ENCODE peak calls at places on chromosomes 13 and 19, in four cellular contexts. V is H9, L is heart left ventricle, Z is psoas muscle. U is an unnamed sample. For H3K4me1, the result is how much of the 10 kb centered on the place peaks cover.

GRCh38 chr19:948842-949496 is 23.1 kb downstream of the ARID3A start:
- DNase-seq in L (no peak), V (no peak), Z (no peak), U (no peak)

GRCh38 chr13:26460652-26461051 is 96.8 kb upstream of the WASF3 start:
- DNase-seq in V (no peak), L (peak), Z (peak), U (no peak)

GRCh38 chr19:11152318-11153062 is 3.1 kb downstream of the SPC24 start:
- DNase-seq in V (no peak), L (no peak), Z (peak), U (peak)

GRCh38 chr19:32532233-32532632 is 48.8 kb upstream of the PDCD5 start:
- DNase-seq in V (no peak), Z (no peak), L (no peak), U (no peak)

GRCh38 chr19:36973021-36973843 is 57.1 kb downstream of the ZNF568 start:
- DNase-seq in Z (peak), L (peak), V (peak), U (peak)

GRCh38 chr19:14443632-14444216 is 10.6 kb downstream of the PKN1 start:
- DNase-seq in L (no peak), Z (no peak), V (no peak), U (no peak)

GRCh38 chr13:66162470-66162869 is 1067.7 kb downstream of the PCDH9 start:
- DNase-seq in V (no peak), L (no peak), Z (no peak), U (no peak)

GRCh38 chr19:41405776-41406175 is 8.2 kb downstream of the BCKDHA start:
- DNase-seq in Z (no peak), L (no peak), V (no peak), U (no peak)

GRCh38 chr19:41001243-41001971 is 10.3 kb downstream of the CYP2B6 start:
- DNase-seq in L (no peak), V (no peak), Z (no peak), U (no peak)

GRCh38 chr13:53285896-53286430 is 257.4 kb downstream of the OLFM4 start:
- DNase-seq in L (no peak), V (no peak), Z (no peak), U (no peak)

GRCh38 chr13:50380905-50381304 is 365.7 kb downstream of the KCNRG start:
- DNase-seq in L (no peak), Z (no peak), V (no peak), U (no peak)

GRCh38 chr13:73556902-73557301 is 498.1 kb downstream of the KLF5 start:
- DNase-seq in V (no peak), L (no peak), Z (no peak), U (no peak)

GRCh38 chr19:54207908-54208783 is 7.5 kb downstream of the RPS9 start:
- DNase-seq in L (peak), Z (peak), V (no peak), U (peak)

GRCh38 chr13:35285677-35286076 is 190.8 kb downstream of the MAB21L1 start:
- DNase-seq in V (no peak), Z (no peak), L (no peak), U (no peak)

GRCh38 chr19:53594811-53595509 is 36.8 kb upstream of the DPRX start:
- DNase-seq in L (no peak), V (peak), Z (no peak), U (no peak)

GRCh38 chr19:53977991-53978731 is 13.3 kb upstream of the CACNG6 start:
- DNase-seq in V (peak), Z (peak), L (peak), U (no peak)

GRCh38 chr19:1276620-1277007 is 1.3 kb downstream of the FAM174C start:
- DNase-seq in Z (no peak), L (no peak), V (no peak), U (peak)

GRCh38 chr19:9306443-9306842 is 3.2 kb downstream of the ZNF699 start:
- DNase-seq in V (no peak), Z (no peak), L (no peak), U (no peak)

GRCh38 chr13:97912139-97912535 is 41.3 kb upstream of the IPO5 start:
- DNase-seq in V (no peak), Z (no peak), L (no peak), U (no peak)

GRCh38 chr19:36379510-36379819 is 464 bp upstream of the ZFP14 start:
- DNase-seq in V (no peak), L (no peak), Z (no peak), U (no peak)

GRCh38 chr13:40399756-40400155 is 266.7 kb downstream of the FOXO1 start:
- DNase-seq in L (no peak), Z (no peak), V (no peak), U (no peak)

DNA sequence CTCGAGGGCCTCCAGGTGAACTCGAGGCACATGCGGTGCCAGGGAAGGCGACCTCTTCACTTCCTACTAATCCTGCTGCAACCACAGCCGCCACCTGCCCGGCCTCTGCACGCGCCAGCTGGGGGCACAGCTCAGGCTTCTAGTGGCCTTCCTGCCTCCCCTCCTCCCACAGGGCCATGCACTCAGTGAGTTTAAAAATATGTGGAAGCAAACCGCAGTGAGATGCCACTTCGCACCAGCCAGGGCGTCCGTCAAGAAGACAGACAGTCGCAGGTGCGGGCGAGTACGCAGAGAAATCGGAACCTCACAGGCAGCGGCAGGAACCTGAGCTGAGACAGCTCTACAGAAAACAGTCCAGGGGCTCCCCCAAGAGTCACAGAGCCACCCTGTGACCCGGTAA is 10.4 kb downstream of the LMNB2 start:
- DNase-seq in V (no peak), L (peak), Z (peak), U (no peak)
- TF ChIP-seq CTCF in V (no peak), L (no peak), Z (no peak), U (no peak)

GRCh38 chr19:39949026-39949747 is 14.8 kb upstream of the FCGBP start:
- DNase-seq in V (no peak), Z (no peak), L (no peak), U (no peak)

GRCh38 chr19:39941615-39942507 is 7.4 kb upstream of the FCGBP start:
- DNase-seq in L (no peak), V (no peak), Z (no peak), U (no peak)

GRCh38 chr19:39943586-39943985 is 9.2 kb upstream of the FCGBP start:
- DNase-seq in Z (no peak), L (no peak), V (no peak), U (no peak)

GRCh38 chr19:39951065-39951650 is 16.7 kb upstream of the FCGBP start:
- DNase-seq in V (no peak), Z (no peak), L (no peak), U (no peak)

DNA sequence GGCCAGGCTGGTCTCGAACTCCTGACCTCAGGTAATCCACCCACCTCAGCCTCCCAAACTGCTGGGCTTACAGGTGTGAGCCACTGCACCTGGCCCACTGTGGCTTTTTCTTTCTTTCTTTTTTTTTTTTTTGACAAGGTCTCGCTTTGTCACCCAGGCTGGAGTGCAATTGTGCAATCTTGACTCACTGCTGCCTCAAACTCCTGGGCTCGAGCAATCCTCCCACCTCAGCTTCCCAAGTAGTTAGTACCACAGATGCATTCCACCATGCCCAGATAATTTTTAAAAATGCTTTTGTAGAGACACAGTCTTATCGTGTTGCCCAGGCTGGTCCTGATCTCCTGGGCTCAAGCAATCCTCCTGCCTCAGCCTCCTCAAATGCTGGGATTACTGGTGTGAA is 12.1 kb upstream of the FCGBP start:
- DNase-seq in V (no peak), L (no peak), Z (no peak), U (no peak)
- H3K4me1 ChIP-seq in V (under half), L (under half), Z (under half), U (under half)

GRCh38 chr19:18587561-18587960 is 1.0 kb upstream of the REX1BD start:
- DNase-seq in Z (no peak), V (no peak), L (no peak), U (no peak)

GRCh38 chr19:18588611-18589379 is at the start of gene REX1BD:
- DNase-seq in V (peak), L (peak), Z (peak), U (peak)

GRCh38 chr19:18589380-18590272 is 1.0 kb downstream of the REX1BD start:
- DNase-seq in Z (peak), L (peak), V (peak), U (peak)

GRCh38 chr19:18587962-18588610 is 512 bp upstream of the REX1BD start:
- DNase-seq in Z (no peak), L (no peak), V (peak), U (no peak)

DNA sequence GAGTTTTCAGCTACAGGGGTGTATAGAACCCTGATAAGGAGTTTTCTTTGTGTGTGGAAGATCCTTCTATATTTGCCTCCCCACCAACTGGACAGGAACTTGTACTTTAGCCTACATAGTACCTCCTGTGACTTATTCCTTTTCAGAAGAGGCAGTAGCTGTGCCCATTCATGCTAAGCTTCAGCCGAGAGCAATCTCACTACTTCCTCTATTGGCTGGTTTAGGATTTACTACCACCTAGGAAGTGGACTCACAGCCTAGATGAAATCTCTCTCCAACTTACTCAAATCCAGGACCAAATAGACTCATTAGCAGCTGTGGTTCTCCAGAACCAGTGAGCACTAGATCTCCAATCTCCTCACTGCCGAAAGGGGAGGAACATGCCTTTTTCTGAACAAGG is 2.3 kb upstream of the REX1BD start:
- DNase-seq in L (no peak), Z (no peak), V (no peak), U (no peak)
- TF ChIP-seq CTCF in L (no peak), Z (no peak), V (no peak), U (no peak)

GRCh38 chr19:5122121-5122400 is 153.1 kb downstream of the KDM4B start:
- DNase-seq in L (no peak), V (no peak), Z (no peak), U (no peak)

GRCh38 chr19:5122671-5123409 is 153.9 kb downstream of the KDM4B start:
- DNase-seq in Z (no peak), V (no peak), L (no peak), U (no peak)

GRCh38 chr19:5124111-5124855 is 155.4 kb downstream of the KDM4B start:
- DNase-seq in Z (no peak), L (no peak), V (no peak), U (no peak)

GRCh38 chr19:5125376-5125775 is 156.5 kb downstream of the KDM4B start:
- DNase-seq in L (no peak), Z (no peak), V (no peak), U (no peak)

DNA sequence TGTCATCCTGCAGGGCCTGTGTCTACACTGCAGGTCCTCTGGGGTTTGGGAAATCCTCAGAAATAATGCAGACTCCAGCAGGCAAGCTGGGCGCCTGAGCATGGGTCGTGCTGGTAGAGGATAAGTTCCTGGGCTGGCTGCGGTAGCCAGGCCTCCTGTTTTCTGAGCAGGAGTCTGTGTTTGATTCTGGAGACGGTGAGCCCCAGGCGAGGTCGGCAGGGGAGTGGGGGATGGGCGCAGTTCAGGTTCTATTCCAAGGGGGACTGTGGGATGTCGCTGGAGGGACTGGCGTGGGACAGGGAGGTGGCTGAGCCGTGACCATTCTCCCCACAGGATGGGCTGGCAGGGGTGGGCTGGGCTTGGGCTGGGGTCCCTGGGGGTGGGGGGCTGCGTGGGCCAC is 154.7 kb downstream of the KDM4B start:
- DNase-seq in L (no peak), Z (no peak), V (peak), U (no peak)
- H3K4me1 ChIP-seq in L (under half), Z (under half), V (under half), U (under half)

DNA sequence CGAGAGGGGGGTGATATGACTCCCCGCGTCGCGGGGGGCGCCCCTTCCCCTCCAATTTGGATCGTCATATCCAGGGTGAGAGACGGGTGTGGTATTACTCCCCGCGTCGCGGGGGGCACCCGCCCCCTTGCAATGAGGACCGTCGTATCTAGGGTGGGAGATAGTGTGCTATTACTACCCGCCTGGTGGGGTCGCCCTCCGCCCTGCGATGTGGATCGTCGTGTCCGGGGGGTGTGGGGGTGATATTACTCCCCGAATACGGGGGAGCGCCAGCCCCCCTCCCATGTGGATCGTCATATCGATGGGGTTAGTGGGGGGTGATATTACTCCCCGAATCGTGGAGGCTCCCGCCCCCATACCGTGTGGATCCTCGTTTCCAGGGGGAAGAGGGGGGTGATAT is 29.2 kb upstream of the RGCC start:
- DNase-seq in L (peak), Z (no peak), V (peak), U (peak)
- TF ChIP-seq CTCF in L (no peak), Z (no peak), V (peak), U (no peak)

GRCh38 chr19:45640849-45641273 is 1.7 kb upstream of the EML2 start:
- DNase-seq in V (peak), Z (no peak), L (no peak), U (peak)
- H3K4me1 ChIP-seq in V (under half), Z (under half), L (under half), U (under half)

GRCh38 chr13:109110159-109110558 is 480.7 kb downstream of the MYO16 start:
- DNase-seq in L (no peak), Z (no peak), V (no peak), U (no peak)
- TF ChIP-seq CTCF in L (no peak), Z (no peak), V (no peak), U (no peak)